ENCODE peak calls at places on chromosome X, in six cellular contexts. U, G, R, X, J and W are unnamed samples.

GRCh38 chrX:48919360-48919821 is 567 bp upstream of the PIM2 start:
- DNase-seq in G (no peak), R (no peak), X (no peak), U (no peak), J (no peak), W (no peak)

GRCh38 chrX:148530464-148531077 is 30.2 kb downstream of the AFF2 start:
- DNase-seq in U (no peak), G (no peak), X (no peak), J (peak), R (no peak), W (no peak)

GRCh38 chrX:15854712-15855561 is at the start of gene AP1S2:
- DNase-seq in G (peak), J (peak), R (peak), X (peak), U (peak), W (peak)

GRCh38 chrX:144006811-144007210 is 122.9 kb downstream of the UBE2NL start:
- DNase-seq in J (peak), G (no peak), U (no peak), X (no peak), R (peak), W (no peak)

GRCh38 chrX:72716766-72717165 is 2.7 kb upstream of the PHKA1 start:
- DNase-seq in J (no peak), R (no peak), X (no peak), G (no peak), U (no peak), W (no peak)

GRCh38 chrX:136112781-136113180 is 34.6 kb upstream of the FHL1 start:
- DNase-seq in J (peak), X (no peak), G (no peak), U (no peak), R (no peak), W (no peak)

GRCh38 chrX:42495139-42495538 is 282.8 kb downstream of the PPP1R2C start:
- DNase-seq in J (no peak), U (no peak), X (no peak), R (no peak), G (no peak), W (no peak)

GRCh38 chrX:1601768-1602085 is 10.3 kb downstream of the AKAP17A start:
- DNase-seq in G (no peak), J (no peak), X (no peak), U (no peak), R (no peak), W (peak)

GRCh38 chrX:124406294-124407013 is 60.1 kb downstream of the SH2D1A start:
- DNase-seq in R (peak), J (peak), X (peak), G (peak), U (peak), W (peak)

GRCh38 chrX:7059214-7059838 is 88.2 kb upstream of the STS start:
- DNase-seq in U (no peak), R (no peak), G (no peak), X (no peak), J (no peak), W (no peak)

GRCh38 chrX:71283409-71284143 is at the start of gene NONO:
- DNase-seq in R (peak), G (peak), J (peak), X (peak), U (peak), W (peak)

GRCh38 chrX:133574716-133575115 is 159.4 kb upstream of the GPC4 start:
- DNase-seq in G (no peak), J (no peak), R (no peak), U (no peak), X (no peak), W (no peak)

GRCh38 chrX:78746496-78746895 is 1.0 kb upstream of the LPAR4 start:
- DNase-seq in J (no peak), U (no peak), X (no peak), R (no peak), G (no peak), W (no peak)

GRCh38 chrX:13965531-13965930 is 64.2 kb downstream of the GEMIN8 start:
- DNase-seq in J (no peak), R (no peak), G (no peak), X (no peak), U (no peak), W (no peak)

GRCh38 chrX:1249101-1249887 is 19.3 kb upstream of the CSF2RA start:
- DNase-seq in U (peak), J (peak), G (peak), X (peak), R (peak), W (peak)

GRCh38 chrX:153925387-153925738 is 701 bp downstream of the ARHGAP4 start:
- DNase-seq in R (no peak), G (no peak), X (no peak), U (no peak), J (no peak), W (no peak)

GRCh38 chrX:132009344-132009743 is 13.8 kb upstream of the STK26 start:
- DNase-seq in X (no peak), U (no peak), J (no peak), R (no peak), G (no peak), W (no peak)

GRCh38 chrX:76148011-76148665 is 24.7 kb upstream of the PBDC1 start:
- DNase-seq in R (peak), X (no peak), J (peak), G (no peak), U (no peak), W (no peak)

GRCh38 chrX:44055638-44056037 is 82.4 kb upstream of the NDP start:
- DNase-seq in R (no peak), G (no peak), U (no peak), J (no peak), X (no peak), W (no peak)

GRCh38 chrX:140432328-140433025 is 72.4 kb downstream of the SOX3 start:
- DNase-seq in X (peak), J (peak), U (no peak), R (peak), G (no peak), W (no peak)

GRCh38 chrX:68183612-68184214 is 249.6 kb downstream of the OPHN1 start:
- DNase-seq in G (no peak), J (peak), R (peak), U (no peak), X (no peak), W (no peak)

GRCh38 chrX:71579990-71580380 is 1.7 kb downstream of the GCNA start:
- DNase-seq in J (no peak), R (no peak), X (no peak), U (no peak), G (no peak), W (no peak)

GRCh38 chrX:97968376-97969104 is 1084.8 kb downstream of the RPA4 start:
- DNase-seq in G (no peak), X (no peak), J (no peak), R (no peak), U (no peak), W (no peak)

GRCh38 chrX:134568617-134569016 is 89.7 kb downstream of the PLAC1 start:
- DNase-seq in U (no peak), J (no peak), G (no peak), X (no peak), R (no peak), W (no peak)